ENCODE peak calls at places on chromosome 3, in six cellular contexts. One of them, this sample, is unnamed.

GRCh38 chr3:45554001-45554691 is 40.4 kb upstream of the LIMD1 start:
- DNase-seq in neural crest cell: no peak
- DNase-seq in stimulated activated naive B cell treated with anti-CD40 and anti-IgM and Interleukin-4, amounts not matched to agents 10 μg/mL and 1 μg/mL and 100 μg/mL, for 72 hours: no peak
- DNase-seq in omental fat pad: no peak
- DNase-seq in adrenal gland: peak; percentile 56
- DNase-seq in EL: peak; percentile 73
- DNase-seq in this sample: peak; percentile 88

GRCh38 chr3:138043266-138044029 is 33.5 kb downstream of the CLDN18 start:
- DNase-seq in neural crest cell: no peak
- DNase-seq in stimulated activated naive B cell treated with anti-CD40 and anti-IgM and Interleukin-4, amounts not matched to agents 10 μg/mL and 1 μg/mL and 100 μg/mL, for 72 hours: no peak
- DNase-seq in omental fat pad: no peak
- DNase-seq in adrenal gland: no peak
- DNase-seq in EL: peak; percentile 88
- DNase-seq in this sample: peak; percentile 93

GRCh38 chr3:197125601-197126000 is 96.0 kb upstream of the MELTF start:
- DNase-seq in neural crest cell: no peak
- DNase-seq in stimulated activated naive B cell treated with anti-CD40 and anti-IgM and Interleukin-4, amounts not matched to agents 10 μg/mL and 1 μg/mL and 100 μg/mL, for 72 hours: no peak
- DNase-seq in omental fat pad: no peak
- DNase-seq in adrenal gland: no peak
- DNase-seq in EL: peak; percentile 54
- DNase-seq in this sample: peak; percentile 53

GRCh38 chr3:169871129-169871886 is 1.6 kb upstream of the LRRC31 start:
- DNase-seq in neural crest cell: no peak
- DNase-seq in stimulated activated naive B cell treated with anti-CD40 and anti-IgM and Interleukin-4, amounts not matched to agents 10 μg/mL and 1 μg/mL and 100 μg/mL, for 72 hours: no peak
- DNase-seq in omental fat pad: no peak
- DNase-seq in adrenal gland: no peak
- DNase-seq in EL: no peak
- DNase-seq in this sample: no peak

GRCh38 chr3:27553868-27554540 is 69.8 kb upstream of the SLC4A7 start:
- DNase-seq in neural crest cell: no peak
- DNase-seq in stimulated activated naive B cell treated with anti-CD40 and anti-IgM and Interleukin-4, amounts not matched to agents 10 μg/mL and 1 μg/mL and 100 μg/mL, for 72 hours: no peak
- DNase-seq in omental fat pad: no peak
- DNase-seq in adrenal gland: no peak
- DNase-seq in EL: peak; percentile 57
- DNase-seq in this sample: peak; percentile 64

GRCh38 chr3:41075958-41076357 is 123.3 kb upstream of the CTNNB1 start:
- DNase-seq in neural crest cell: no peak
- DNase-seq in stimulated activated naive B cell treated with anti-CD40 and anti-IgM and Interleukin-4, amounts not matched to agents 10 μg/mL and 1 μg/mL and 100 μg/mL, for 72 hours: no peak
- DNase-seq in omental fat pad: no peak
- DNase-seq in adrenal gland: no peak
- DNase-seq in EL: no peak
- DNase-seq in this sample: no peak

GRCh38 chr3:156516951-156517350 is 38.0 kb downstream of the SSR3 start:
- DNase-seq in neural crest cell: no peak
- DNase-seq in stimulated activated naive B cell treated with anti-CD40 and anti-IgM and Interleukin-4, amounts not matched to agents 10 μg/mL and 1 μg/mL and 100 μg/mL, for 72 hours: no peak
- DNase-seq in omental fat pad: no peak
- DNase-seq in adrenal gland: no peak
- DNase-seq in EL: no peak
- DNase-seq in this sample: no peak

GRCh38 chr3:180570238-180570637 is 31.7 kb upstream of the TTC14 start:
- DNase-seq in neural crest cell: no peak
- DNase-seq in stimulated activated naive B cell treated with anti-CD40 and anti-IgM and Interleukin-4, amounts not matched to agents 10 μg/mL and 1 μg/mL and 100 μg/mL, for 72 hours: no peak
- DNase-seq in omental fat pad: no peak
- DNase-seq in adrenal gland: no peak
- DNase-seq in EL: no peak
- DNase-seq in this sample: no peak

GRCh38 chr3:51637941-51638471 is 33.0 kb upstream of the TEX264 start:
- DNase-seq in neural crest cell: peak; percentile 25
- DNase-seq in stimulated activated naive B cell treated with anti-CD40 and anti-IgM and Interleukin-4, amounts not matched to agents 10 μg/mL and 1 μg/mL and 100 μg/mL, for 72 hours: peak; percentile 14
- DNase-seq in omental fat pad: no peak
- DNase-seq in adrenal gland: no peak
- DNase-seq in EL: peak; percentile 56
- DNase-seq in this sample: peak; percentile 71

GRCh38 chr3:188584162-188584529 is 430.2 kb downstream of the LPP start:
- DNase-seq in neural crest cell: no peak
- DNase-seq in stimulated activated naive B cell treated with anti-CD40 and anti-IgM and Interleukin-4, amounts not matched to agents 10 μg/mL and 1 μg/mL and 100 μg/mL, for 72 hours: peak; percentile 26
- DNase-seq in omental fat pad: no peak
- DNase-seq in adrenal gland: no peak
- DNase-seq in EL: peak; percentile 80
- DNase-seq in this sample: peak; percentile 80

GRCh38 chr3:184143327-184143726 is 8.2 kb downstream of the EIF2B5 start:
- DNase-seq in neural crest cell: no peak
- DNase-seq in stimulated activated naive B cell treated with anti-CD40 and anti-IgM and Interleukin-4, amounts not matched to agents 10 μg/mL and 1 μg/mL and 100 μg/mL, for 72 hours: no peak
- DNase-seq in omental fat pad: no peak
- DNase-seq in adrenal gland: no peak
- DNase-seq in EL: no peak
- DNase-seq in this sample: no peak

GRCh38 chr3:151085889-151086483 is 522 bp downstream of the MED12L start:
- DNase-seq in neural crest cell: peak; percentile 51
- DNase-seq in stimulated activated naive B cell treated with anti-CD40 and anti-IgM and Interleukin-4, amounts not matched to agents 10 μg/mL and 1 μg/mL and 100 μg/mL, for 72 hours: peak; percentile 6
- DNase-seq in omental fat pad: no peak
- DNase-seq in adrenal gland: peak; percentile 45
- DNase-seq in EL: peak; percentile 23
- DNase-seq in this sample: no peak

GRCh38 chr3:71585891-71586809 is 2.6 kb upstream of the FOXP1 start:
- DNase-seq in neural crest cell: no peak
- DNase-seq in stimulated activated naive B cell treated with anti-CD40 and anti-IgM and Interleukin-4, amounts not matched to agents 10 μg/mL and 1 μg/mL and 100 μg/mL, for 72 hours: no peak
- DNase-seq in omental fat pad: no peak
- DNase-seq in adrenal gland: no peak
- DNase-seq in EL: peak; percentile 55
- DNase-seq in this sample: peak; percentile 66

GRCh38 chr3:133570139-133570936 is 3.1 kb upstream of the CDV3 start:
- DNase-seq in neural crest cell: no peak
- DNase-seq in stimulated activated naive B cell treated with anti-CD40 and anti-IgM and Interleukin-4, amounts not matched to agents 10 μg/mL and 1 μg/mL and 100 μg/mL, for 72 hours: no peak
- DNase-seq in omental fat pad: no peak
- DNase-seq in adrenal gland: no peak
- DNase-seq in EL: peak; percentile 95
- DNase-seq in this sample: peak; percentile 81

GRCh38 chr3:179148446-179149238 is 485 bp downstream of the PIK3CA start:
- DNase-seq in neural crest cell: peak; percentile 24
- DNase-seq in stimulated activated naive B cell treated with anti-CD40 and anti-IgM and Interleukin-4, amounts not matched to agents 10 μg/mL and 1 μg/mL and 100 μg/mL, for 72 hours: peak; percentile 29
- DNase-seq in omental fat pad: no peak
- DNase-seq in adrenal gland: peak; percentile 50
- DNase-seq in EL: peak; percentile 53
- DNase-seq in this sample: peak; percentile 28